ENCODE peak calls at places on chromosome X, in eight cellular contexts. One of them, this sample, is unnamed.

GRCh38 chrX:31499120-31499519 is 427.3 kb upstream of the FTHL17 start:
- DNase-seq in activated T-helper 2 cell treated with anti-CD3 and anti-CD28 coated beads, Interferon-gamma antibody, Interleukin-2, Interleukin-4, amounts not matched to agents 10 μg/mL and 5 μg/mL and 100 μg/mL, durations not matched to agents 14 hours and 24 hours and 36 hours: no peak
- DNase-seq in body of pancreas: no peak
- DNase-seq in Daoy: peak
- DNase-seq in GM18507: no peak
- DNase-seq in activated CD4-positive, alpha-beta memory T cell treated with anti-CD3 and anti-CD28 coated beads, Interleukin-2, amount 10 ng/mL, durations not matched to agents 7 days and 5 days: no peak
- DNase-seq in EL: peak
- DNase-seq in testis: no peak
- DNase-seq in this sample: no peak

GRCh38 chrX:20244936-20245335 is 21.8 kb downstream of the RPS6KA3 start:
- DNase-seq in activated T-helper 2 cell treated with anti-CD3 and anti-CD28 coated beads, Interferon-gamma antibody, Interleukin-2, Interleukin-4, amounts not matched to agents 10 μg/mL and 5 μg/mL and 100 μg/mL, durations not matched to agents 14 hours and 24 hours and 36 hours: no peak
- DNase-seq in body of pancreas: no peak
- DNase-seq in Daoy: no peak
- DNase-seq in GM18507: no peak
- DNase-seq in activated CD4-positive, alpha-beta memory T cell treated with anti-CD3 and anti-CD28 coated beads, Interleukin-2, amount 10 ng/mL, durations not matched to agents 7 days and 5 days: no peak
- DNase-seq in EL: peak
- DNase-seq in testis: peak
- DNase-seq in this sample: no peak

GRCh38 chrX:14013074-14013473 is 16.6 kb downstream of the GEMIN8 start:
- DNase-seq in activated T-helper 2 cell treated with anti-CD3 and anti-CD28 coated beads, Interferon-gamma antibody, Interleukin-2, Interleukin-4, amounts not matched to agents 10 μg/mL and 5 μg/mL and 100 μg/mL, durations not matched to agents 14 hours and 24 hours and 36 hours: no peak
- DNase-seq in body of pancreas: no peak
- DNase-seq in Daoy: no peak
- DNase-seq in GM18507: no peak
- DNase-seq in activated CD4-positive, alpha-beta memory T cell treated with anti-CD3 and anti-CD28 coated beads, Interleukin-2, amount 10 ng/mL, durations not matched to agents 7 days and 5 days: no peak
- DNase-seq in EL: no peak
- DNase-seq in testis: no peak
- DNase-seq in this sample: no peak

GRCh38 chrX:281166-281999 is at the start of gene PLCXD1:
- DNase-seq in activated T-helper 2 cell treated with anti-CD3 and anti-CD28 coated beads, Interferon-gamma antibody, Interleukin-2, Interleukin-4, amounts not matched to agents 10 μg/mL and 5 μg/mL and 100 μg/mL, durations not matched to agents 14 hours and 24 hours and 36 hours: no peak
- DNase-seq in body of pancreas: peak
- DNase-seq in Daoy: no peak
- DNase-seq in GM18507: no peak
- DNase-seq in activated CD4-positive, alpha-beta memory T cell treated with anti-CD3 and anti-CD28 coated beads, Interleukin-2, amount 10 ng/mL, durations not matched to agents 7 days and 5 days: no peak
- DNase-seq in EL: no peak
- DNase-seq in testis: peak
- DNase-seq in this sample: no peak

GRCh38 chrX:40278340-40279090 is 180.8 kb upstream of the BCOR start:
- DNase-seq in activated T-helper 2 cell treated with anti-CD3 and anti-CD28 coated beads, Interferon-gamma antibody, Interleukin-2, Interleukin-4, amounts not matched to agents 10 μg/mL and 5 μg/mL and 100 μg/mL, durations not matched to agents 14 hours and 24 hours and 36 hours: peak
- DNase-seq in body of pancreas: no peak
- DNase-seq in Daoy: peak
- DNase-seq in GM18507: no peak
- DNase-seq in activated CD4-positive, alpha-beta memory T cell treated with anti-CD3 and anti-CD28 coated beads, Interleukin-2, amount 10 ng/mL, durations not matched to agents 7 days and 5 days: peak
- DNase-seq in EL: no peak
- DNase-seq in testis: no peak
- DNase-seq in this sample: peak

GRCh38 chrX:153441981-153442380 is 3.9 kb downstream of the TREX2 start:
- DNase-seq in activated T-helper 2 cell treated with anti-CD3 and anti-CD28 coated beads, Interferon-gamma antibody, Interleukin-2, Interleukin-4, amounts not matched to agents 10 μg/mL and 5 μg/mL and 100 μg/mL, durations not matched to agents 14 hours and 24 hours and 36 hours: no peak
- DNase-seq in body of pancreas: no peak
- DNase-seq in Daoy: no peak
- DNase-seq in GM18507: no peak
- DNase-seq in activated CD4-positive, alpha-beta memory T cell treated with anti-CD3 and anti-CD28 coated beads, Interleukin-2, amount 10 ng/mL, durations not matched to agents 7 days and 5 days: no peak
- DNase-seq in EL: no peak
- DNase-seq in testis: no peak
- DNase-seq in this sample: no peak

GRCh38 chrX:119482497-119483480 is 14.5 kb downstream of the SLC25A5 start:
- DNase-seq in activated T-helper 2 cell treated with anti-CD3 and anti-CD28 coated beads, Interferon-gamma antibody, Interleukin-2, Interleukin-4, amounts not matched to agents 10 μg/mL and 5 μg/mL and 100 μg/mL, durations not matched to agents 14 hours and 24 hours and 36 hours: peak
- DNase-seq in body of pancreas: peak
- DNase-seq in Daoy: peak
- DNase-seq in GM18507: no peak
- DNase-seq in activated CD4-positive, alpha-beta memory T cell treated with anti-CD3 and anti-CD28 coated beads, Interleukin-2, amount 10 ng/mL, durations not matched to agents 7 days and 5 days: peak
- DNase-seq in EL: peak
- DNase-seq in testis: peak
- DNase-seq in this sample: peak

GRCh38 chrX:108264376-108264775 is 172.8 kb downstream of the ATG4A start:
- DNase-seq in activated T-helper 2 cell treated with anti-CD3 and anti-CD28 coated beads, Interferon-gamma antibody, Interleukin-2, Interleukin-4, amounts not matched to agents 10 μg/mL and 5 μg/mL and 100 μg/mL, durations not matched to agents 14 hours and 24 hours and 36 hours: no peak
- DNase-seq in body of pancreas: no peak
- DNase-seq in Daoy: no peak
- DNase-seq in GM18507: no peak
- DNase-seq in activated CD4-positive, alpha-beta memory T cell treated with anti-CD3 and anti-CD28 coated beads, Interleukin-2, amount 10 ng/mL, durations not matched to agents 7 days and 5 days: no peak
- DNase-seq in EL: no peak
- DNase-seq in testis: no peak
- DNase-seq in this sample: no peak

GRCh38 chrX:134764202-134764785 is 106.0 kb upstream of the PLAC1 start:
- DNase-seq in activated T-helper 2 cell treated with anti-CD3 and anti-CD28 coated beads, Interferon-gamma antibody, Interleukin-2, Interleukin-4, amounts not matched to agents 10 μg/mL and 5 μg/mL and 100 μg/mL, durations not matched to agents 14 hours and 24 hours and 36 hours: no peak
- DNase-seq in body of pancreas: no peak
- DNase-seq in Daoy: peak
- DNase-seq in GM18507: no peak
- DNase-seq in activated CD4-positive, alpha-beta memory T cell treated with anti-CD3 and anti-CD28 coated beads, Interleukin-2, amount 10 ng/mL, durations not matched to agents 7 days and 5 days: no peak
- DNase-seq in EL: peak
- DNase-seq in testis: no peak
- DNase-seq in this sample: no peak

GRCh38 chrX:55206152-55206941 is 13.8 kb upstream of the PAGE5 start:
- DNase-seq in activated T-helper 2 cell treated with anti-CD3 and anti-CD28 coated beads, Interferon-gamma antibody, Interleukin-2, Interleukin-4, amounts not matched to agents 10 μg/mL and 5 μg/mL and 100 μg/mL, durations not matched to agents 14 hours and 24 hours and 36 hours: no peak
- DNase-seq in body of pancreas: no peak
- DNase-seq in Daoy: no peak
- DNase-seq in GM18507: no peak
- DNase-seq in activated CD4-positive, alpha-beta memory T cell treated with anti-CD3 and anti-CD28 coated beads, Interleukin-2, amount 10 ng/mL, durations not matched to agents 7 days and 5 days: no peak
- DNase-seq in EL: no peak
- DNase-seq in testis: no peak
- DNase-seq in this sample: no peak

GRCh38 chrX:22135994-22136684 is 104.0 kb downstream of the PHEX start:
- DNase-seq in activated T-helper 2 cell treated with anti-CD3 and anti-CD28 coated beads, Interferon-gamma antibody, Interleukin-2, Interleukin-4, amounts not matched to agents 10 μg/mL and 5 μg/mL and 100 μg/mL, durations not matched to agents 14 hours and 24 hours and 36 hours: no peak
- DNase-seq in body of pancreas: peak
- DNase-seq in Daoy: peak
- DNase-seq in GM18507: no peak
- DNase-seq in activated CD4-positive, alpha-beta memory T cell treated with anti-CD3 and anti-CD28 coated beads, Interleukin-2, amount 10 ng/mL, durations not matched to agents 7 days and 5 days: no peak
- DNase-seq in EL: peak
- DNase-seq in testis: peak
- DNase-seq in this sample: peak

GRCh38 chrX:131923614-131924250 is 99.4 kb upstream of the STK26 start:
- DNase-seq in activated T-helper 2 cell treated with anti-CD3 and anti-CD28 coated beads, Interferon-gamma antibody, Interleukin-2, Interleukin-4, amounts not matched to agents 10 μg/mL and 5 μg/mL and 100 μg/mL, durations not matched to agents 14 hours and 24 hours and 36 hours: no peak
- DNase-seq in body of pancreas: no peak
- DNase-seq in Daoy: no peak
- DNase-seq in GM18507: no peak
- DNase-seq in activated CD4-positive, alpha-beta memory T cell treated with anti-CD3 and anti-CD28 coated beads, Interleukin-2, amount 10 ng/mL, durations not matched to agents 7 days and 5 days: no peak
- DNase-seq in EL: no peak
- DNase-seq in testis: no peak
- DNase-seq in this sample: no peak

GRCh38 chrX:103941201-103941975 is 21.0 kb upstream of the TMSB15B start:
- DNase-seq in activated T-helper 2 cell treated with anti-CD3 and anti-CD28 coated beads, Interferon-gamma antibody, Interleukin-2, Interleukin-4, amounts not matched to agents 10 μg/mL and 5 μg/mL and 100 μg/mL, durations not matched to agents 14 hours and 24 hours and 36 hours: no peak
- DNase-seq in body of pancreas: no peak
- DNase-seq in Daoy: peak
- DNase-seq in GM18507: no peak
- DNase-seq in activated CD4-positive, alpha-beta memory T cell treated with anti-CD3 and anti-CD28 coated beads, Interleukin-2, amount 10 ng/mL, durations not matched to agents 7 days and 5 days: no peak
- DNase-seq in EL: peak
- DNase-seq in testis: no peak
- DNase-seq in this sample: no peak

GRCh38 chrX:96770315-96770714 is 85.7 kb downstream of the DIAPH2 start:
- DNase-seq in activated T-helper 2 cell treated with anti-CD3 and anti-CD28 coated beads, Interferon-gamma antibody, Interleukin-2, Interleukin-4, amounts not matched to agents 10 μg/mL and 5 μg/mL and 100 μg/mL, durations not matched to agents 14 hours and 24 hours and 36 hours: no peak
- DNase-seq in body of pancreas: no peak
- DNase-seq in Daoy: no peak
- DNase-seq in GM18507: no peak
- DNase-seq in activated CD4-positive, alpha-beta memory T cell treated with anti-CD3 and anti-CD28 coated beads, Interleukin-2, amount 10 ng/mL, durations not matched to agents 7 days and 5 days: no peak
- DNase-seq in EL: peak
- DNase-seq in testis: no peak
- DNase-seq in this sample: no peak

GRCh38 chrX:2894885-2895292 is 34.2 kb downstream of the ARSD start:
- DNase-seq in activated T-helper 2 cell treated with anti-CD3 and anti-CD28 coated beads, Interferon-gamma antibody, Interleukin-2, Interleukin-4, amounts not matched to agents 10 μg/mL and 5 μg/mL and 100 μg/mL, durations not matched to agents 14 hours and 24 hours and 36 hours: no peak
- DNase-seq in body of pancreas: peak
- DNase-seq in Daoy: peak
- DNase-seq in GM18507: no peak
- DNase-seq in activated CD4-positive, alpha-beta memory T cell treated with anti-CD3 and anti-CD28 coated beads, Interleukin-2, amount 10 ng/mL, durations not matched to agents 7 days and 5 days: no peak
- DNase-seq in EL: peak
- DNase-seq in testis: no peak
- DNase-seq in this sample: no peak

GRCh38 chrX:79524642-79525041 is 157.5 kb upstream of the ITM2A start:
- DNase-seq in activated T-helper 2 cell treated with anti-CD3 and anti-CD28 coated beads, Interferon-gamma antibody, Interleukin-2, Interleukin-4, amounts not matched to agents 10 μg/mL and 5 μg/mL and 100 μg/mL, durations not matched to agents 14 hours and 24 hours and 36 hours: no peak
- DNase-seq in body of pancreas: no peak
- DNase-seq in Daoy: no peak
- DNase-seq in GM18507: no peak
- DNase-seq in activated CD4-positive, alpha-beta memory T cell treated with anti-CD3 and anti-CD28 coated beads, Interleukin-2, amount 10 ng/mL, durations not matched to agents 7 days and 5 days: no peak
- DNase-seq in EL: no peak
- DNase-seq in testis: no peak
- DNase-seq in this sample: no peak

GRCh38 chrX:120736989-120737388 is 107.1 kb upstream of the C1GALT1C1 start:
- DNase-seq in activated T-helper 2 cell treated with anti-CD3 and anti-CD28 coated beads, Interferon-gamma antibody, Interleukin-2, Interleukin-4, amounts not matched to agents 10 μg/mL and 5 μg/mL and 100 μg/mL, durations not matched to agents 14 hours and 24 hours and 36 hours: no peak
- DNase-seq in body of pancreas: no peak
- DNase-seq in Daoy: peak
- DNase-seq in GM18507: no peak
- DNase-seq in activated CD4-positive, alpha-beta memory T cell treated with anti-CD3 and anti-CD28 coated beads, Interleukin-2, amount 10 ng/mL, durations not matched to agents 7 days and 5 days: no peak
- DNase-seq in EL: peak
- DNase-seq in testis: no peak
- DNase-seq in this sample: no peak

GRCh38 chrX:150899191-150899757 is 806 bp upstream of the CD99L2 start:
- DNase-seq in activated T-helper 2 cell treated with anti-CD3 and anti-CD28 coated beads, Interferon-gamma antibody, Interleukin-2, Interleukin-4, amounts not matched to agents 10 μg/mL and 5 μg/mL and 100 μg/mL, durations not matched to agents 14 hours and 24 hours and 36 hours: peak
- DNase-seq in body of pancreas: peak
- DNase-seq in Daoy: peak
- DNase-seq in GM18507: peak
- DNase-seq in activated CD4-positive, alpha-beta memory T cell treated with anti-CD3 and anti-CD28 coated beads, Interleukin-2, amount 10 ng/mL, durations not matched to agents 7 days and 5 days: peak
- DNase-seq in EL: peak
- DNase-seq in testis: peak
- DNase-seq in this sample: peak

GRCh38 chrX:54944816-54945215 is 24.2 kb downstream of the TRO start:
- DNase-seq in activated T-helper 2 cell treated with anti-CD3 and anti-CD28 coated beads, Interferon-gamma antibody, Interleukin-2, Interleukin-4, amounts not matched to agents 10 μg/mL and 5 μg/mL and 100 μg/mL, durations not matched to agents 14 hours and 24 hours and 36 hours: no peak
- DNase-seq in body of pancreas: no peak
- DNase-seq in Daoy: no peak
- DNase-seq in GM18507: no peak
- DNase-seq in activated CD4-positive, alpha-beta memory T cell treated with anti-CD3 and anti-CD28 coated beads, Interleukin-2, amount 10 ng/mL, durations not matched to agents 7 days and 5 days: no peak
- DNase-seq in EL: no peak
- DNase-seq in testis: no peak
- DNase-seq in this sample: no peak

GRCh38 chrX:4547218-4547836 is 833.9 kb upstream of the PRKX start:
- DNase-seq in activated T-helper 2 cell treated with anti-CD3 and anti-CD28 coated beads, Interferon-gamma antibody, Interleukin-2, Interleukin-4, amounts not matched to agents 10 μg/mL and 5 μg/mL and 100 μg/mL, durations not matched to agents 14 hours and 24 hours and 36 hours: peak
- DNase-seq in body of pancreas: peak
- DNase-seq in Daoy: peak
- DNase-seq in GM18507: no peak
- DNase-seq in activated CD4-positive, alpha-beta memory T cell treated with anti-CD3 and anti-CD28 coated beads, Interleukin-2, amount 10 ng/mL, durations not matched to agents 7 days and 5 days: peak
- DNase-seq in EL: peak
- DNase-seq in testis: peak
- DNase-seq in this sample: peak

GRCh38 chrX:124342174-124342867 is 4.0 kb upstream of the SH2D1A start:
- DNase-seq in activated T-helper 2 cell treated with anti-CD3 and anti-CD28 coated beads, Interferon-gamma antibody, Interleukin-2, Interleukin-4, amounts not matched to agents 10 μg/mL and 5 μg/mL and 100 μg/mL, durations not matched to agents 14 hours and 24 hours and 36 hours: no peak
- DNase-seq in body of pancreas: no peak
- DNase-seq in Daoy: no peak
- DNase-seq in GM18507: no peak
- DNase-seq in activated CD4-positive, alpha-beta memory T cell treated with anti-CD3 and anti-CD28 coated beads, Interleukin-2, amount 10 ng/mL, durations not matched to agents 7 days and 5 days: no peak
- DNase-seq in EL: no peak
- DNase-seq in testis: no peak
- DNase-seq in this sample: no peak

GRCh38 chrX:132226169-132226568 is 6.9 kb upstream of the RAP2C start:
- DNase-seq in activated T-helper 2 cell treated with anti-CD3 and anti-CD28 coated beads, Interferon-gamma antibody, Interleukin-2, Interleukin-4, amounts not matched to agents 10 μg/mL and 5 μg/mL and 100 μg/mL, durations not matched to agents 14 hours and 24 hours and 36 hours: no peak
- DNase-seq in body of pancreas: no peak
- DNase-seq in Daoy: no peak
- DNase-seq in GM18507: no peak
- DNase-seq in activated CD4-positive, alpha-beta memory T cell treated with anti-CD3 and anti-CD28 coated beads, Interleukin-2, amount 10 ng/mL, durations not matched to agents 7 days and 5 days: no peak
- DNase-seq in EL: no peak
- DNase-seq in testis: no peak
- DNase-seq in this sample: no peak

GRCh38 chrX:129825746-129826505 is 17.8 kb downstream of the ZDHHC9 start:
- DNase-seq in activated T-helper 2 cell treated with anti-CD3 and anti-CD28 coated beads, Interferon-gamma antibody, Interleukin-2, Interleukin-4, amounts not matched to agents 10 μg/mL and 5 μg/mL and 100 μg/mL, durations not matched to agents 14 hours and 24 hours and 36 hours: no peak
- DNase-seq in body of pancreas: no peak
- DNase-seq in Daoy: no peak
- DNase-seq in GM18507: no peak
- DNase-seq in activated CD4-positive, alpha-beta memory T cell treated with anti-CD3 and anti-CD28 coated beads, Interleukin-2, amount 10 ng/mL, durations not matched to agents 7 days and 5 days: peak
- DNase-seq in EL: no peak
- DNase-seq in testis: no peak
- DNase-seq in this sample: no peak

GRCh38 chrX:41180194-41180902 is 95.1 kb downstream of the USP9X start:
- DNase-seq in activated T-helper 2 cell treated with anti-CD3 and anti-CD28 coated beads, Interferon-gamma antibody, Interleukin-2, Interleukin-4, amounts not matched to agents 10 μg/mL and 5 μg/mL and 100 μg/mL, durations not matched to agents 14 hours and 24 hours and 36 hours: peak
- DNase-seq in body of pancreas: peak
- DNase-seq in Daoy: peak
- DNase-seq in GM18507: no peak
- DNase-seq in activated CD4-positive, alpha-beta memory T cell treated with anti-CD3 and anti-CD28 coated beads, Interleukin-2, amount 10 ng/mL, durations not matched to agents 7 days and 5 days: peak
- DNase-seq in EL: peak
- DNase-seq in testis: peak
- DNase-seq in this sample: peak

GRCh38 chrX:64885850-64886249 is 90.4 kb downstream of the ZC4H2 start:
- DNase-seq in activated T-helper 2 cell treated with anti-CD3 and anti-CD28 coated beads, Interferon-gamma antibody, Interleukin-2, Interleukin-4, amounts not matched to agents 10 μg/mL and 5 μg/mL and 100 μg/mL, durations not matched to agents 14 hours and 24 hours and 36 hours: no peak
- DNase-seq in body of pancreas: no peak
- DNase-seq in Daoy: no peak
- DNase-seq in GM18507: no peak
- DNase-seq in activated CD4-positive, alpha-beta memory T cell treated with anti-CD3 and anti-CD28 coated beads, Interleukin-2, amount 10 ng/mL, durations not matched to agents 7 days and 5 days: no peak
- DNase-seq in EL: no peak
- DNase-seq in testis: peak
- DNase-seq in this sample: no peak

GRCh38 chrX:133297284-133297683 is 79.1 kb upstream of the TFDP3 start:
- DNase-seq in activated T-helper 2 cell treated with anti-CD3 and anti-CD28 coated beads, Interferon-gamma antibody, Interleukin-2, Interleukin-4, amounts not matched to agents 10 μg/mL and 5 μg/mL and 100 μg/mL, durations not matched to agents 14 hours and 24 hours and 36 hours: no peak
- DNase-seq in body of pancreas: no peak
- DNase-seq in Daoy: peak
- DNase-seq in GM18507: no peak
- DNase-seq in activated CD4-positive, alpha-beta memory T cell treated with anti-CD3 and anti-CD28 coated beads, Interleukin-2, amount 10 ng/mL, durations not matched to agents 7 days and 5 days: no peak
- DNase-seq in EL: no peak
- DNase-seq in testis: no peak
- DNase-seq in this sample: no peak

GRCh38 chrX:10444204-10444603 is 176.2 kb downstream of the MID1 start:
- DNase-seq in activated T-helper 2 cell treated with anti-CD3 and anti-CD28 coated beads, Interferon-gamma antibody, Interleukin-2, Interleukin-4, amounts not matched to agents 10 μg/mL and 5 μg/mL and 100 μg/mL, durations not matched to agents 14 hours and 24 hours and 36 hours: no peak
- DNase-seq in body of pancreas: no peak
- DNase-seq in Daoy: no peak
- DNase-seq in GM18507: no peak
- DNase-seq in activated CD4-positive, alpha-beta memory T cell treated with anti-CD3 and anti-CD28 coated beads, Interleukin-2, amount 10 ng/mL, durations not matched to agents 7 days and 5 days: no peak
- DNase-seq in EL: peak
- DNase-seq in testis: no peak
- DNase-seq in this sample: no peak

GRCh38 chrX:65821721-65822496 is 154.5 kb downstream of the MSN start:
- DNase-seq in activated T-helper 2 cell treated with anti-CD3 and anti-CD28 coated beads, Interferon-gamma antibody, Interleukin-2, Interleukin-4, amounts not matched to agents 10 μg/mL and 5 μg/mL and 100 μg/mL, durations not matched to agents 14 hours and 24 hours and 36 hours: peak
- DNase-seq in body of pancreas: no peak
- DNase-seq in Daoy: no peak
- DNase-seq in GM18507: peak
- DNase-seq in activated CD4-positive, alpha-beta memory T cell treated with anti-CD3 and anti-CD28 coated beads, Interleukin-2, amount 10 ng/mL, durations not matched to agents 7 days and 5 days: peak
- DNase-seq in EL: no peak
- DNase-seq in testis: peak
- DNase-seq in this sample: peak

GRCh38 chrX:63746278-63746677 is 38.7 kb downstream of the ARHGEF9 start:
- DNase-seq in activated T-helper 2 cell treated with anti-CD3 and anti-CD28 coated beads, Interferon-gamma antibody, Interleukin-2, Interleukin-4, amounts not matched to agents 10 μg/mL and 5 μg/mL and 100 μg/mL, durations not matched to agents 14 hours and 24 hours and 36 hours: peak
- DNase-seq in body of pancreas: no peak
- DNase-seq in Daoy: no peak
- DNase-seq in GM18507: no peak
- DNase-seq in activated CD4-positive, alpha-beta memory T cell treated with anti-CD3 and anti-CD28 coated beads, Interleukin-2, amount 10 ng/mL, durations not matched to agents 7 days and 5 days: peak
- DNase-seq in EL: no peak
- DNase-seq in testis: no peak
- DNase-seq in this sample: no peak

GRCh38 chrX:24012266-24012665 is 14.7 kb downstream of the KLHL15 start:
- DNase-seq in activated T-helper 2 cell treated with anti-CD3 and anti-CD28 coated beads, Interferon-gamma antibody, Interleukin-2, Interleukin-4, amounts not matched to agents 10 μg/mL and 5 μg/mL and 100 μg/mL, durations not matched to agents 14 hours and 24 hours and 36 hours: no peak
- DNase-seq in body of pancreas: no peak
- DNase-seq in Daoy: no peak
- DNase-seq in GM18507: no peak
- DNase-seq in activated CD4-positive, alpha-beta memory T cell treated with anti-CD3 and anti-CD28 coated beads, Interleukin-2, amount 10 ng/mL, durations not matched to agents 7 days and 5 days: no peak
- DNase-seq in EL: no peak
- DNase-seq in testis: no peak
- DNase-seq in this sample: no peak

GRCh38 chrX:46582964-46583363 is 9.4 kb downstream of the CHST7 start:
- DNase-seq in activated T-helper 2 cell treated with anti-CD3 and anti-CD28 coated beads, Interferon-gamma antibody, Interleukin-2, Interleukin-4, amounts not matched to agents 10 μg/mL and 5 μg/mL and 100 μg/mL, durations not matched to agents 14 hours and 24 hours and 36 hours: no peak
- DNase-seq in body of pancreas: no peak
- DNase-seq in Daoy: peak
- DNase-seq in GM18507: no peak
- DNase-seq in activated CD4-positive, alpha-beta memory T cell treated with anti-CD3 and anti-CD28 coated beads, Interleukin-2, amount 10 ng/mL, durations not matched to agents 7 days and 5 days: no peak
- DNase-seq in EL: peak
- DNase-seq in testis: peak
- DNase-seq in this sample: no peak

GRCh38 chrX:3699841-3700381 is 13.5 kb downstream of the PRKX start:
- DNase-seq in activated T-helper 2 cell treated with anti-CD3 and anti-CD28 coated beads, Interferon-gamma antibody, Interleukin-2, Interleukin-4, amounts not matched to agents 10 μg/mL and 5 μg/mL and 100 μg/mL, durations not matched to agents 14 hours and 24 hours and 36 hours: no peak
- DNase-seq in body of pancreas: no peak
- DNase-seq in Daoy: no peak
- DNase-seq in GM18507: no peak
- DNase-seq in activated CD4-positive, alpha-beta memory T cell treated with anti-CD3 and anti-CD28 coated beads, Interleukin-2, amount 10 ng/mL, durations not matched to agents 7 days and 5 days: no peak
- DNase-seq in EL: no peak
- DNase-seq in testis: no peak
- DNase-seq in this sample: no peak

GRCh38 chrX:17654116-17654515 is 83.2 kb upstream of the SCML1 start:
- DNase-seq in activated T-helper 2 cell treated with anti-CD3 and anti-CD28 coated beads, Interferon-gamma antibody, Interleukin-2, Interleukin-4, amounts not matched to agents 10 μg/mL and 5 μg/mL and 100 μg/mL, durations not matched to agents 14 hours and 24 hours and 36 hours: peak
- DNase-seq in body of pancreas: no peak
- DNase-seq in Daoy: no peak
- DNase-seq in GM18507: no peak
- DNase-seq in activated CD4-positive, alpha-beta memory T cell treated with anti-CD3 and anti-CD28 coated beads, Interleukin-2, amount 10 ng/mL, durations not matched to agents 7 days and 5 days: peak
- DNase-seq in EL: no peak
- DNase-seq in testis: no peak
- DNase-seq in this sample: peak

GRCh38 chrX:149962859-149963757 is 24.8 kb upstream of the EOLA2 start:
- DNase-seq in activated T-helper 2 cell treated with anti-CD3 and anti-CD28 coated beads, Interferon-gamma antibody, Interleukin-2, Interleukin-4, amounts not matched to agents 10 μg/mL and 5 μg/mL and 100 μg/mL, durations not matched to agents 14 hours and 24 hours and 36 hours: no peak
- DNase-seq in body of pancreas: peak
- DNase-seq in Daoy: peak
- DNase-seq in GM18507: no peak
- DNase-seq in activated CD4-positive, alpha-beta memory T cell treated with anti-CD3 and anti-CD28 coated beads, Interleukin-2, amount 10 ng/mL, durations not matched to agents 7 days and 5 days: peak
- DNase-seq in EL: peak
- DNase-seq in testis: peak
- DNase-seq in this sample: peak